ENCODE peak calls at places on chromosomes 1 and 21, in nine cellular contexts. X is tibial nerve, L is sigmoid colon, J is IMR-90, G is heart right ventricle, O is PC-3, C is NT2/D1, Z is H9, K is left ventricle myocardium inferior. P is an unnamed sample. For H3K9me3 and H3K4me1, the result is how much of the 10 kb centered on the place peaks cover.

GRCh38 chr1:156379420-156380165 is 10.6 kb downstream of the RHBG start:
- DNase-seq in X (no peak), L (no peak), J (peak), G (no peak), O (peak), C (peak), Z (no peak), K (no peak), P (no peak)

GRCh38 chr1:177913762-177914540 is 55.9 kb downstream of the SEC16B start:
- DNase-seq in X (peak), L (no peak), J (peak), G (no peak), O (peak), C (peak), Z (peak), K (no peak), P (no peak)

GRCh38 chr1:160096491-160097116 is 1.8 kb downstream of the IGSF8 start:
- DNase-seq in X (peak), L (peak), J (peak), G (no peak), O (peak), C (no peak), Z (no peak), K (no peak), P (no peak)

GRCh38 chr1:2046225-2046917 is 3.8 kb upstream of the PRKCZ start:
- DNase-seq in X (peak), L (no peak), J (no peak), G (peak), O (peak), C (peak), Z (peak), K (peak), P (peak)

GRCh38 chr1:70034403-70034802 is 171.0 kb downstream of the LRRC40 start:
- DNase-seq in X (no peak), L (no peak), J (peak), G (no peak), O (peak), C (peak), Z (peak), K (no peak), P (no peak)

GRCh38 chr1:27005648-27006496 is 6.8 kb downstream of the TENT5B start:
- DNase-seq in X (no peak), L (no peak), J (no peak), G (no peak), O (peak), C (no peak), Z (peak), K (no peak), P (no peak)

GRCh38 chr1:161091796-161092507 is 2.6 kb upstream of the NECTIN4 start:
- DNase-seq in X (no peak), L (no peak), J (no peak), G (no peak), O (no peak), C (no peak), Z (no peak), K (no peak), P (no peak)

GRCh38 chr21:28482657-28483056 is 510.0 kb downstream of the LTN1 start:
- DNase-seq in X (no peak), L (no peak), J (no peak), G (no peak), O (peak), C (no peak), Z (no peak), K (no peak), P (no peak)

GRCh38 chr1:87902830-87903614 is 574.3 kb downstream of the LMO4 start:
- DNase-seq in X (no peak), L (peak), J (peak), G (peak), O (peak), C (no peak), Z (no peak), K (no peak), P (no peak)

GRCh38 chr1:40907899-40908298 is 45.7 kb upstream of the CITED4 start:
- DNase-seq in X (no peak), L (no peak), J (no peak), G (no peak), O (no peak), C (no peak), Z (no peak), K (no peak), P (no peak)

GRCh38 chr21:42523941-42524340 is 10.3 kb downstream of the SLC37A1 start:
- DNase-seq in X (no peak), L (peak), J (no peak), G (no peak), O (peak), C (no peak), Z (no peak), K (no peak), P (no peak)

GRCh38 chr1:29321176-29321575 is 84.9 kb downstream of the PTPRU start:
- DNase-seq in X (no peak), L (no peak), J (no peak), G (no peak), O (no peak), C (no peak), Z (no peak), K (no peak), P (no peak)

GRCh38 chr1:59025898-59026426 is 242.1 kb upstream of the JUN start:
- DNase-seq in X (no peak), L (no peak), J (peak), G (no peak), O (no peak), C (no peak), Z (no peak), K (no peak), P (no peak)

GRCh38 chr1:115710859-115711624 is 57.5 kb downstream of the CASQ2 start:
- DNase-seq in X (no peak), L (no peak), J (no peak), G (no peak), O (peak), C (no peak), Z (no peak), K (no peak), P (no peak)

GRCh38 chr1:119986007-119986497 is 83.4 kb downstream of the NOTCH2 start:
- DNase-seq in X (no peak), L (no peak), J (no peak), G (no peak), O (no peak), C (no peak), Z (no peak), K (no peak), P (no peak)

GRCh38 chr1:63968663-63969460 is 195.0 kb downstream of the ROR1 start:
- DNase-seq in X (no peak), L (no peak), J (peak), G (peak), O (peak), C (no peak), Z (no peak), K (peak), P (no peak)

GRCh38 chr1:84166797-84167196 is 22.7 kb downstream of the PRKACB start:
- DNase-seq in X (no peak), L (no peak), J (no peak), G (no peak), O (no peak), C (no peak), Z (no peak), K (no peak), P (no peak)

GRCh38 chr1:185453496-185454192 is 136.6 kb upstream of the IVNS1ABP start:
- DNase-seq in X (no peak), L (no peak), J (peak), G (no peak), O (peak), C (no peak), Z (no peak), K (no peak), P (no peak)

GRCh38 chr1:23452011-23452411 is 27.5 kb upstream of the TCEA3 start:
- DNase-seq in X (no peak), L (peak), J (peak), G (no peak), O (peak), C (no peak), Z (no peak), K (no peak), P (peak)

GRCh38 chr21:35172231-35172630 is 123.1 kb upstream of the RUNX1 start:
- DNase-seq in X (no peak), L (no peak), J (no peak), G (no peak), O (no peak), C (no peak), Z (no peak), K (no peak), P (no peak)

GRCh38 chr1:193192586-193192985 is 6.2 kb upstream of the B3GALT2 start:
- DNase-seq in X (no peak), L (no peak), J (no peak), G (no peak), O (no peak), C (no peak), Z (no peak), K (no peak), P (no peak)

GRCh38 chr1:102089791-102090190 is 93.1 kb upstream of the OLFM3 start:
- DNase-seq in X (no peak), L (no peak), J (no peak), G (no peak), O (no peak), C (no peak), Z (no peak), K (no peak), P (no peak)

GRCh38 chr1:17441265-17441992 is 2.0 kb upstream of the RCC2 start:
- DNase-seq in X (no peak), L (no peak), J (peak), G (no peak), O (peak), C (no peak), Z (no peak), K (no peak), P (no peak)

GRCh38 chr1:241323510-241323909 is 33.5 kb downstream of the RGS7 start:
- DNase-seq in X (no peak), L (no peak), J (peak), G (no peak), O (peak), C (peak), Z (peak), K (no peak), P (no peak)

GRCh38 chr1:160130486-160130885 is 14.9 kb downstream of the ATP1A2 start:
- DNase-seq in X (no peak), L (no peak), J (no peak), G (no peak), O (no peak), C (no peak), Z (no peak), K (no peak), P (no peak)

GRCh38 chr1:91712981-91713841 is 172.7 kb downstream of the TGFBR3 start:
- DNase-seq in X (peak), L (peak), J (peak), G (peak), O (no peak), C (no peak), Z (no peak), K (peak), P (no peak)

GRCh38 chr1:150511551-150511950 is 3.6 kb downstream of the ECM1 start:
- DNase-seq in X (no peak), L (no peak), J (no peak), G (no peak), O (no peak), C (no peak), Z (no peak), K (no peak), P (peak)

GRCh38 chr1:24727490-24728214 is 17.6 kb upstream of the CLIC4 start:
- DNase-seq in X (no peak), L (peak), J (peak), G (peak), O (no peak), C (no peak), Z (no peak), K (peak), P (no peak)

GRCh38 chr21:45583831-45584509 is 41.7 kb upstream of the SLC19A1 start:
- DNase-seq in X (no peak), L (no peak), J (no peak), G (no peak), O (no peak), C (no peak), Z (no peak), K (no peak), P (no peak)

GRCh38 chr21:45588861-45589491 is 46.7 kb upstream of the SLC19A1 start:
- DNase-seq in X (no peak), L (no peak), J (no peak), G (no peak), O (no peak), C (no peak), Z (no peak), K (no peak), P (no peak)

GRCh38 chr21:45584786-45585185 is 42.5 kb upstream of the SLC19A1 start:
- DNase-seq in X (no peak), L (no peak), J (no peak), G (no peak), O (no peak), C (no peak), Z (no peak), K (no peak), P (no peak)

GRCh38 chr21:45588086-45588825 is 46.0 kb upstream of the SLC19A1 start:
- DNase-seq in X (no peak), L (no peak), J (no peak), G (no peak), O (no peak), C (no peak), Z (no peak), K (no peak), P (peak)

GRCh38 chr21:45586289-45586858 is 44.1 kb upstream of the SLC19A1 start:
- DNase-seq in X (no peak), L (no peak), J (no peak), G (no peak), O (peak), C (no peak), Z (no peak), K (no peak), P (no peak)
- H3K9me3 ChIP-seq in X (under half), L (under half), J (under half), G (under half), O (under half), C (half or more), Z (under half), K (under half), P (under half)

DNA sequence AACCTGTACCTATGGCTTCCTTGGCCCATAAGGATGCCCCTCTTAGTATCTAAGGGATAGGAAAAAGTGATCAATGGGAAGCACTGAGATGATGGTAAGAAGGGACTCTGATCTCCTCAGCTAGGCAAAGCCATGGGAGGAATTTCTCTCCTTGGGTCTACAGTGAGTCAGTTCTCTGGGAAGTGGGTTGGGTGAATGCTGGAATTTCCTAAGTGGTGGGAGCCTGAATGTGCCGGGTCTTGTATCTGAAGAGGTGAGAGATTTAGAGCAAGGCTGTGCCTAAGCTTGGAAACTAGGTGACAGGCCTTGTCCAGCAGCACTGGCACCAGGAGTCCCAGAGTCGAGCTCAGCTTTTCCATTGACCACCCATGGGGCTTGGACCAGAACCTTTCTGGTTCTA is 96.3 kb upstream of the SLC2A1 start:
- DNase-seq in X (no peak), L (no peak), J (peak), G (no peak), O (no peak), C (no peak), Z (no peak), K (no peak), P (no peak)
- H3K4me1 ChIP-seq in X (under half), L (under half), J (under half), G (under half), O (under half), C (under half), Z (under half), K (under half), P (under half)

GRCh38 chr1:21909286-21909759 is 27.8 kb downstream of the HSPG2 start:
- DNase-seq in X (no peak), L (no peak), J (peak), G (no peak), O (no peak), C (no peak), Z (no peak), K (no peak), P (no peak)
- H3K9me3 ChIP-seq in X (under half), L (under half), J (under half), G (under half), O (under half), C (under half), Z (under half), K (under half), P (under half)

GRCh38 chr1:11124965-11125364 is 25.3 kb upstream of the EXOSC10 start:
- DNase-seq in X (no peak), L (no peak), J (no peak), G (no peak), O (no peak), C (no peak), Z (no peak), K (no peak), P (no peak)
- H3K4me1 ChIP-seq in X (under half), L (under half), J (under half), G (under half), O (under half), C (under half), Z (under half), K (under half), P (under half)

GRCh38 chr1:73326663-73327062 is 871.3 kb downstream of the LRRIQ3 start:
- DNase-seq in X (no peak), L (no peak), J (no peak), G (no peak), O (no peak), C (no peak), Z (no peak), K (no peak), P (no peak)

GRCh38 chr1:73327180-73327793 is 870.7 kb downstream of the LRRIQ3 start:
- DNase-seq in X (no peak), L (no peak), J (no peak), G (no peak), O (no peak), C (no peak), Z (peak), K (no peak), P (no peak)

GRCh38 chr1:73331726-73332125 is 866.2 kb downstream of the LRRIQ3 start:
- DNase-seq in X (no peak), L (no peak), J (no peak), G (no peak), O (no peak), C (no peak), Z (no peak), K (no peak), P (no peak)

GRCh38 chr1:73333847-73334503 is 864.0 kb downstream of the LRRIQ3 start:
- DNase-seq in X (no peak), L (no peak), J (no peak), G (no peak), O (no peak), C (no peak), Z (no peak), K (no peak), P (no peak)

DNA sequence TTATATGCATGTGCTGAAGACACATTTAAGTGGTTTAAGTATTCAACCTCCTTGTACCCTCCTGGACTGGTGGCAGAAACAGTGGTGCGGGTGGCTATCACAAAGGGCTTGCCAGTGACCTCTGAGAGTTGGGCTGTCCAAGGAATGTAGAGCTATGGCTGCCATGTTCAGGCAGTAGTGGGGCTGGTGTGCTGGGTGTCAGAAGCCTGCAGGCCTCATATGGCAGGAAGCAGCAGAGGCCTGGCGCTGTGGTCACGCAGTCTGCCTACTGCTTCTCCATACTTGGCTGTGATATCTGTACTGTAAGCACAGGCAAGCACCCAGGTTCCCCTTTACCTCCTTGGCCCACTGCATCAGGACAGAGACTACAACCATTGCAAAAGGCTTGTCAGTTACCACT is 870.0 kb downstream of the LRRIQ3 start:
- DNase-seq in X (no peak), L (no peak), J (no peak), G (no peak), O (no peak), C (no peak), Z (no peak), K (no peak), P (peak)
- H3K9me3 ChIP-seq in X (under half), L (under half), J (under half), G (under half), O (under half), C (under half), Z (under half), K (half or more), P (under half)

GRCh38 chr1:9321480-9321849 is 28.8 kb downstream of the SPSB1 start:
- DNase-seq in X (no peak), L (no peak), J (peak), G (no peak), O (no peak), C (no peak), Z (no peak), K (no peak), P (no peak)

GRCh38 chr1:9319789-9320519 is 27.3 kb downstream of the SPSB1 start:
- DNase-seq in X (no peak), L (no peak), J (no peak), G (no peak), O (no peak), C (no peak), Z (no peak), K (no peak), P (no peak)

GRCh38 chr1:9319208-9319788 is 26.6 kb downstream of the SPSB1 start:
- DNase-seq in X (no peak), L (no peak), J (no peak), G (no peak), O (no peak), C (no peak), Z (no peak), K (no peak), P (no peak)

GRCh38 chr1:9321986-9322715 is 29.5 kb downstream of the SPSB1 start:
- DNase-seq in X (no peak), L (no peak), J (no peak), G (no peak), O (no peak), C (no peak), Z (no peak), K (no peak), P (no peak)

DNA sequence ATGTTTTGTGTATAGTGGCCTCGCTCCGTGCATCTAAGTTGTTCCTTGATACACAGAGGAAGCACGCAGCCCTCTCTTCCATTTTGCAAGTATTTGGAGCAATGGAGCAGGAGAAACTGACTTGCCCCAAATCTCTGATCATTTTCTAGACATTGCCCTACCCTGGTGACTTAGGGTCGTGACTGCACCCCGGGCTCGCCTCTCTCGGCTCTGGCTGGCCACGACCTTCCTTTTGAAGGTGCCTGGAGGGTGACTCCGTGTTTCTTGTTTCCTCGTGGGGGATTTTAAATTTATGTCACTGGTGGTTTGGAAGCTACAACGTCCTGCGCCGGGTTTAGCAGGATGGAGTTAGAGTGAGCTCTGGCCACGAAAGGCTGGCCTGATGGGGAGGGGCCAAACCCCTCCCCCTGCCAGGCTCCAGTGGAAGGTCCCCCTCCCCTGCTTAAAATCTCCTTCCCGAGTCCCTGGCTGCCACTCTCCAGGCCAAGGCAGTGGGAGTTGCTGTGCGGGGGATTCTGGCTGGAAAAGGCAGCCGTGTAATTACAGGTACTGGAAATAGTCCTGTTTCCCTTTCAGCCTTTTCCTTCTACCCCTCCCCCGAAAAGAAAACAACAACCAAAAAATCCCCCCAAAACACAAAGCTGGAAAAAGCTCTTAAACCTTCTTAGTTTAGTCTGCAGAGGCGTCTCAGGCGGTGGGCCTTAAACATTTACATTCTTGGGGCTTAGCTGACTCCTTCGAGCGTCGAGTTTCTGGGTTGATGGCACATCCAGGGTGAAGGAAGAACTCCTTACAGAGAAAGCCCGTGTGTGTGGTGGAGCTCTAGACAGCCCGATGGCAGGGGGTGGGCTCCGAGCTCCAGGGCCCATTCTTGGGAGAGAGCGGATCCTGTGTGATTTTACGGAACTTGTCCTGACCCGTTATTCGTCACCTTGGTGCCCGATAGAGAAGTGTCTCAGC is 28.1 kb downstream of the SPSB1 start:
- DNase-seq in X (no peak), L (no peak), J (peak), G (no peak), O (no peak), C (no peak), Z (no peak), K (no peak), P (no peak)
- H3K4me1 ChIP-seq in X (half or more), L (half or more), J (under half), G (under half), O (under half), C (under half), Z (under half), K (half or more), P (under half)

P was measured in pancreas.